ENCODE peak calls at places on chromosomes 3 and 15, in eight cellular contexts. C, F, R, E, X, A, U and W are unnamed samples.

GRCh38 chr3:55434789-55435188 is 52.3 kb downstream of the WNT5A start:
- DNase-seq in C (peak; percentile 29), F (peak; percentile 65), R (no peak), E (peak; percentile 44), X (peak; percentile 60), A (no peak), U (no peak), W (peak; percentile 21)

GRCh38 chr15:62119926-62120273 is 45.2 kb downstream of the C2CD4B start:
- DNase-seq in C (no peak), F (no peak), R (no peak), E (no peak), X (no peak), A (no peak), U (no peak), W (no peak)

GRCh38 chr3:167675835-167676234 is 22.1 kb upstream of the WDR49 start:
- DNase-seq in C (no peak), F (no peak), R (no peak), E (no peak), X (no peak), A (no peak), U (no peak), W (no peak)

GRCh38 chr3:66418432-66419052 is 82.3 kb downstream of the LRIG1 start:
- DNase-seq in C (no peak), F (no peak), R (peak; percentile 41), E (no peak), X (no peak), A (peak; percentile 55), U (no peak), W (no peak)

GRCh38 chr3:14124223-14124614 is 451 bp downstream of the CHCHD4 start:
- DNase-seq in C (peak; percentile 43), F (peak; percentile 66), R (peak; percentile 74), E (peak; percentile 50), X (peak; percentile 93), A (peak; percentile 73), U (peak; percentile 8), W (peak; percentile 74)

GRCh38 chr15:96343529-96344072 is 13.1 kb downstream of the NR2F2 start:
- DNase-seq in C (no peak), F (no peak), R (no peak), E (no peak), X (no peak), A (no peak), U (no peak), W (peak; percentile 76)

GRCh38 chr15:66588537-66588936 is 22.7 kb upstream of the LCTL start:
- DNase-seq in C (no peak), F (peak; percentile 71), R (no peak), E (no peak), X (no peak), A (no peak), U (no peak), W (peak; percentile 81)

GRCh38 chr15:66650433-66650832 is 51.6 kb upstream of the SMAD6 start:
- DNase-seq in C (peak; percentile 45), F (no peak), R (no peak), E (peak; percentile 58), X (no peak), A (no peak), U (no peak), W (no peak)

GRCh38 chr3:124730920-124731297 is 657 bp downstream of the UMPS start:
- DNase-seq in C (no peak), F (no peak), R (no peak), E (no peak), X (no peak), A (no peak), U (no peak), W (no peak)

GRCh38 chr3:55481067-55481917 is 5.8 kb downstream of the WNT5A start:
- DNase-seq in C (peak; percentile 88), F (peak; percentile 26), R (no peak), E (peak; percentile 86), X (no peak), A (no peak), U (peak; percentile 16), W (peak; percentile 83)

GRCh38 chr3:27340524-27340923 is 28.7 kb downstream of the NEK10 start:
- DNase-seq in C (no peak), F (no peak), R (no peak), E (no peak), X (no peak), A (no peak), U (no peak), W (no peak)

GRCh38 chr3:126170073-126170916 is 10.1 kb downstream of the ALDH1L1 start:
- DNase-seq in C (peak; percentile 19), F (no peak), R (no peak), E (no peak), X (no peak), A (no peak), U (no peak), W (no peak)

GRCh38 chr3:126557415-126557745 is 1.4 kb downstream of the C3orf22 start:
- DNase-seq in C (no peak), F (no peak), R (no peak), E (no peak), X (peak; percentile 77), A (no peak), U (no peak), W (peak; percentile 25)